ENCODE peak calls at places on chromosomes 6 and 20, in five cellular contexts. U is NCI-H1105; T is stimulated activated CD4-positive, alpha-beta T cell treated with anti-CD3 and anti-CD28 coated beads, Interleukin-2, amount 100 ng/mL, for 48 hours; I is central memory CD4-positive, alpha-beta T cell; X is CD4-positive, alpha-beta T cell. A is an unnamed sample.

GRCh38 chr6:40338306-40338705 is 248.9 kb downstream of the LRFN2 start:
- DNase-seq in U (no peak), T (no peak), I (no peak), X (no peak), A (no peak)

GRCh38 chr20:41058674-41059008 is 30.0 kb downstream of the TOP1 start:
- DNase-seq in U (no peak), T (no peak), I (no peak), X (no peak), A (no peak)

GRCh38 chr6:137931849-137932465 is 64.9 kb downstream of the TNFAIP3 start:
- DNase-seq in U (no peak), T (no peak), I (no peak), X (no peak), A (no peak)

GRCh38 chr6:53441035-53441493 is 92.3 kb upstream of the ELOVL5 start:
- DNase-seq in U (no peak), T (no peak), I (no peak), X (no peak), A (no peak)

GRCh38 chr6:40369891-40370290 is 217.3 kb downstream of the LRFN2 start:
- DNase-seq in U (no peak), T (no peak), I (no peak), X (no peak), A (no peak)

GRCh38 chr20:3235661-3236324 is 3.2 kb downstream of the SLC4A11 start:
- DNase-seq in U (no peak), T (no peak), I (no peak), X (no peak), A (no peak)

GRCh38 chr20:59047938-59048680 is 5.5 kb upstream of the PRELID3B start:
- DNase-seq in U (no peak), T (no peak), I (no peak), X (no peak), A (no peak)

GRCh38 chr20:25053207-25054132 is 4.5 kb downstream of the ACSS1 start:
- DNase-seq in U (no peak), T (no peak), I (no peak), X (no peak), A (no peak)